ENCODE peak calls at places on chromosomes 6 and 20, in seven cellular contexts. A is CD8-positive, alpha-beta T cell; P is stomach; K is neural progenitor cell; Q is CD8-positive, alpha-beta memory T cell; S is HCT116; U is tibial nerve. M is an unnamed sample.

GRCh38 chr6:71222676-71223075 is 65.9 kb upstream of the OGFRL1 start:
- DNase-seq in U (no peak), K (no peak), A (no peak), Q (no peak), P (no peak), S (no peak), M (no peak)

GRCh38 chr20:58574469-58574868 is 59.3 kb upstream of the APCDD1L start:
- DNase-seq in S (no peak), U (no peak), P (no peak), Q (no peak), K (no peak), A (no peak), M (no peak)

GRCh38 chr6:61868507-61869080 is 417.4 kb downstream of the KHDRBS2 start:
- DNase-seq in Q (no peak), A (no peak), U (no peak), K (no peak), S (no peak), P (no peak), M (no peak)

GRCh38 chr20:24676353-24676977 is 207.0 kb downstream of the SYNDIG1 start:
- DNase-seq in K (no peak), A (no peak), U (no peak), Q (no peak), S (no peak), P (no peak), M (no peak)

GRCh38 chr6:160374836-160375560 is 26.8 kb downstream of the SLC22A3 start:
- DNase-seq in U (no peak), A (no peak), P (no peak), Q (no peak), K (no peak), S (no peak), M (no peak)

GRCh38 chr6:73461537-73462350 is at the start of gene MTO1:
- DNase-seq in U (peak), Q (peak), K (peak), S (peak), P (peak), A (peak), M (peak)

GRCh38 chr6:26330835-26331808 is 33.9 kb upstream of the BTN3A2 start:
- DNase-seq in P (no peak), A (peak), Q (no peak), K (no peak), S (no peak), U (no peak), M (no peak)

GRCh38 chr6:131828946-131829345 is 21.1 kb downstream of the ENPP1 start:
- DNase-seq in P (no peak), Q (no peak), K (no peak), S (no peak), A (no peak), U (no peak), M (no peak)

GRCh38 chr6:166025149-166025898 is 142.3 kb downstream of the TBXT start:
- DNase-seq in P (no peak), Q (no peak), U (no peak), A (no peak), S (no peak), K (no peak), M (no peak)

GRCh38 chr6:79170915-79171314 is 63.6 kb downstream of the HMGN3 start:
- DNase-seq in P (no peak), K (no peak), U (no peak), A (no peak), S (no peak), Q (no peak), M (no peak)

GRCh38 chr6:160421854-160422253 is 73.7 kb downstream of the SLC22A3 start:
- DNase-seq in Q (no peak), P (no peak), U (no peak), K (no peak), S (no peak), A (no peak), M (peak)

GRCh38 chr6:111781055-111781708 is 92.1 kb downstream of the FYN start:
- DNase-seq in K (no peak), A (no peak), Q (no peak), U (no peak), S (no peak), P (no peak), M (no peak)

GRCh38 chr6:26187981-26188635 is 100.9 kb downstream of the HFE start:
- DNase-seq in P (no peak), U (no peak), S (peak), K (peak), Q (peak), A (no peak), M (no peak)

GRCh38 chr6:64736421-64736950 is 970.5 kb downstream of the EYS start:
- DNase-seq in U (no peak), P (no peak), S (no peak), K (no peak), A (no peak), Q (no peak), M (no peak)

GRCh38 chr6:42104095-42104806 is 38.2 kb downstream of the C6orf132 start:
- DNase-seq in U (peak), S (no peak), Q (peak), A (peak), K (peak), P (peak), M (no peak)

GRCh38 chr6:159754959-159755914 is 6.6 kb upstream of the ACAT2 start:
- DNase-seq in A (no peak), K (no peak), Q (no peak), S (no peak), P (no peak), U (no peak), M (no peak)

GRCh38 chr6:65113581-65113980 is 593.4 kb downstream of the EYS start:
- DNase-seq in S (no peak), Q (no peak), K (no peak), A (no peak), U (no peak), P (no peak), M (no peak)

GRCh38 chr6:121934461-121934860 is 465.0 kb upstream of the HSF2 start:
- DNase-seq in S (no peak), K (no peak), Q (no peak), A (no peak), P (no peak), U (no peak), M (no peak)

GRCh38 chr6:70520575-70520974 is 46.2 kb upstream of the SDHAF4 start:
- DNase-seq in Q (no peak), P (no peak), S (no peak), A (no peak), U (no peak), K (no peak), M (no peak)

GRCh38 chr20:25046736-25047666 is 10.9 kb downstream of the ACSS1 start:
- DNase-seq in K (no peak), A (no peak), S (no peak), Q (no peak), P (no peak), U (peak), M (peak)

GRCh38 chr20:11891081-11891826 is 26.4 kb upstream of the BTBD3 start:
- DNase-seq in A (no peak), U (no peak), Q (no peak), K (peak), S (no peak), P (peak), M (peak)

GRCh38 chr6:108115598-108116058 is 41.1 kb upstream of the OSTM1 start:
- DNase-seq in S (peak), Q (no peak), K (peak), P (peak), U (no peak), A (no peak), M (no peak)

GRCh38 chr6:102928109-102928508 is 1534.6 kb downstream of the GRIK2 start:
- DNase-seq in Q (no peak), P (no peak), K (no peak), A (no peak), S (no peak), U (no peak), M (no peak)

GRCh38 chr6:169112483-169113320 is 140.9 kb downstream of the THBS2 start:
- DNase-seq in S (no peak), Q (no peak), U (no peak), K (no peak), P (no peak), A (no peak), M (no peak)

GRCh38 chr6:134921980-134922313 is 28.0 kb downstream of the ALDH8A1 start:
- DNase-seq in S (no peak), U (no peak), P (no peak), A (no peak), K (no peak), Q (no peak), M (no peak)

GRCh38 chr6:111727041-111727440 is 121.4 kb upstream of the TRAF3IP2 start:
- DNase-seq in Q (no peak), K (no peak), A (no peak), U (no peak), S (no peak), P (no peak), M (no peak)

GRCh38 chr20:4961746-4962145 is 39.6 kb downstream of the SLC23A2 start:
- DNase-seq in A (peak), Q (peak), K (no peak), P (no peak), U (no peak), S (no peak), M (no peak)

GRCh38 chr20:10939297-10939949 is 265.6 kb upstream of the JAG1 start:
- DNase-seq in K (no peak), S (no peak), Q (no peak), U (no peak), A (no peak), P (no peak), M (no peak)

GRCh38 chr6:148441454-148441911 is 98.8 kb downstream of the SASH1 start:
- DNase-seq in U (no peak), P (no peak), A (no peak), Q (no peak), K (no peak), S (peak), M (no peak)

GRCh38 chr6:6889601-6890000 is 218.2 kb upstream of the RREB1 start:
- DNase-seq in K (no peak), U (no peak), Q (no peak), P (no peak), A (no peak), S (no peak), M (no peak)

GRCh38 chr6:41332241-41332640 is 3.2 kb upstream of the NCR2 start:
- DNase-seq in S (no peak), Q (no peak), P (no peak), K (no peak), A (no peak), U (no peak), M (no peak)

GRCh38 chr6:36949636-36950035 is 4.9 kb upstream of the PI16 start:
- DNase-seq in S (no peak), A (no peak), K (no peak), Q (no peak), P (no peak), U (no peak), M (no peak)

GRCh38 chr20:58584051-58584824 is 66.8 kb upstream of the STX16 start:
- DNase-seq in S (no peak), U (no peak), P (no peak), A (no peak), Q (no peak), K (no peak), M (no peak)

GRCh38 chr6:56268266-56268665 is 20.9 kb upstream of the COL21A1 start:
- DNase-seq in P (no peak), S (no peak), K (no peak), A (no peak), Q (no peak), U (no peak), M (no peak)

GRCh38 chr6:73734843-73735453 is 38.9 kb downstream of the CD109 start:
- DNase-seq in P (no peak), A (no peak), S (no peak), U (no peak), K (no peak), Q (no peak), M (no peak)

GRCh38 chr6:15961630-15962448 is 167.0 kb upstream of the MYLIP start:
- DNase-seq in S (no peak), K (no peak), P (no peak), A (no peak), Q (no peak), U (no peak), M (no peak)
- H3K4me3 ChIP-seq in S (no peak), K (no peak), P (no peak), A (no peak), Q (no peak), U (no peak), M (no peak)

DNA sequence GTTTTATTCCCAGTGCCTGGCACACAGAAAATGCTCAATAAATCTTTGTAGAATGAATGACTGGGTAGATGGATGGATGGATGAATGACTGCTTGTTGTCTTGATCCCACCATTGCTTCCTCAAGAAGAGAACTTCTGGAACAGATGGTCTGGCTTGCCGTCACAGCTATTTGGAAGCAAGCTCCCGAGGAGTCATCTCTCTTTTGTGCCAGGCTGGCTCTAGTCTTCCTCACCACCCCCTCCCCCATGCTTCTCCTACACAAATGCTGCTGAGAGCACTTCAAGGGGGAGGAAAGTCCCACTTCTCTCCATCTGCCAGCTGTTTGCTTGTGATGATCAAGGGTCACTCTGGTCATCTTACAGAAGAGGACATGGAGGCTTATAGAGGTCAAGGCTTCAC is 11.6 kb upstream of the KCNG1 start:
- DNase-seq in A (no peak), S (no peak), Q (no peak), K (no peak), P (no peak), U (no peak), M (no peak)
- H3K27ac ChIP-seq in A (no peak), S (no peak), Q (no peak), K (no peak), P (no peak), U (no peak), M (no peak)

DNA sequence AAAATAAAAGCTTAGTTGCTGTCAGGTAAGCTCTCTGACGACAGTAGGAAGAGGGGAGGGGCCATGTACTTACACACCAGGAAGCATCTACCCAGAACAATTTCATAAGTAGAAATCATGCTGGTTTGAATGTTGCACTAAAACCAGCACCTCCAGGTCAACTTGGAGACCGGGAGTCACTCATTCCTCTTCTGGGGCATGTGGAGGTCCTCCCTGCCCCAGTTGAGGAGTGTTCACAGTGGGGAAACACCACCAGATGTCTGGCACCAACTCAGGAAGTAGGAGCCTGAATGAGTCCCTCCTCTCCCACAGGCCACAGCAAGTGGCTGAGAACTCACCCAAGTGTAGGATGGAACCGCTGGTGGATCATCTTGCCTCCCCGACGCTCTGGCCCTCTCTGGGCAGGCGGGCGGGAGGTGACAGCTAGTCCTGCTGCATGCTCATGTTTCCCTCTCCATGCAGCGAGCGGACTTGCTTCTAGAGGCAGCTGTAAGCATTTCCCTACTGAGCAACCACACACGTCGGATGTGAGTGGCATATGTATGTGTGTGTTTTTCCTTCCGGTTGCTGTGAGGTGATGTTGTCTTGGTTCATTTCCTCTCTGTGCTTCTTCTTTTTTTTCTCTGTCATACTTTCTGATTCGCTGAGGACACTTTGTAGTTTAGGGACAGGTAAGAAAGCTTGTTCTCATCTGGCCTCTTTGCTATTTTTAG is 149.5 kb upstream of the NEDD9 start:
- DNase-seq in Q (peak), P (peak), K (no peak), S (no peak), A (peak), U (no peak), M (no peak)
- H3K4me3 ChIP-seq in Q (peak), P (peak), K (no peak), S (no peak), A (peak), U (peak), M (peak)

GRCh38 chr6:30206152-30206551 is 7.1 kb downstream of the TRIM26 start:
- DNase-seq in Q (no peak), S (no peak), A (no peak), U (no peak), K (no peak), P (no peak), M (no peak)
- H3K27ac ChIP-seq in Q (no peak), S (no peak), A (no peak), U (peak), K (no peak), P (no peak), M (no peak)

GRCh38 chr20:2751868-2752630 is 48.4 kb downstream of the CPXM1 start:
- DNase-seq in Q (peak), S (no peak), A (no peak), P (peak), K (peak), U (no peak), M (peak)
- H3K4me3 ChIP-seq in Q (peak), S (peak), A (peak), P (peak), K (peak), U (peak), M (peak)

GRCh38 chr6:13917141-13917540 is 7.6 kb upstream of the RNF182 start:
- DNase-seq in A (no peak), K (no peak), S (no peak), P (no peak), Q (no peak), U (no peak), M (no peak)
- H3K27ac ChIP-seq in A (no peak), K (no peak), S (no peak), P (no peak), Q (no peak), U (no peak), M (no peak)

DNA sequence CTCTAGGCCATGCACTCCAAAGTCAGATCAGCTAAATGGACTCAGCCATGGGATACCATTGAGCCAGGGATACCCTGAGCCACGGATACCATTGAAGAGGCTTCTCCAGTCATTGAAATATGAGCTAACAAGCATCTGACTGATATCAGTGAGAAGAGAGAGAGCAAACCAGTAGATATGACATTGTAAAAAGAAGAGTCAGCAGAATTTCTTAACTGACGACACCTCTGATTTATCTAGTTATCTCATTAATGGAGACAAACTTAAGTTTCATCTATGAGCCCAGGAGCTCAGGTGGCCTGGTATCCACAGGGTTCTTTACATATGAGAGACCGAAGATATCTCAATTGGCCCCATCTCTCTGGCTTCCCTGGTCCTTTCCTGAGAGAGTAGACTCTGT is 140.6 kb downstream of the TBC1D7 start:
- DNase-seq in U (no peak), A (no peak), S (no peak), K (no peak), P (no peak), Q (no peak), M (no peak)
- H3K4me3 ChIP-seq in U (no peak), A (no peak), S (no peak), K (no peak), P (no peak), Q (no peak), M (no peak)

GRCh38 chr6:39812496-39812852 is 20.3 kb downstream of the DAAM2 start:
- DNase-seq in U (no peak), Q (no peak), P (no peak), A (no peak), K (no peak), S (no peak), M (no peak)
- H3K27ac ChIP-seq in U (peak), Q (no peak), P (peak), A (no peak), K (no peak), S (no peak), M (peak)

GRCh38 chr20:19937651-19938420 is 79.3 kb upstream of the NAA20 start:
- DNase-seq in U (no peak), Q (no peak), S (no peak), P (no peak), K (no peak), A (no peak), M (no peak)
- H3K4me3 ChIP-seq in U (peak), Q (peak), S (no peak), P (no peak), K (no peak), A (no peak), M (no peak)

M was measured in coronary artery.